ENCODE peak calls at places on chromosomes 5 and 9, in six cellular contexts. N, R, U, O, L and D are unnamed samples.
A peak's percentile ranks its signal among the peaks of the same experiment; 100 is the strongest.

GRCh38 chr9:136776947-136777346 is 12.6 kb upstream of the LCN15 start:
- DNase-seq in N (no peak), R (no peak), U (no peak), O (no peak), L (no peak), D (no peak)

GRCh38 chr5:143435207-143435657 is 31.7 kb upstream of the NR3C1 start:
- DNase-seq in N (no peak), R (no peak), U (peak; percentile 70), O (no peak), L (peak; percentile 25), D (no peak)

GRCh38 chr5:32182463-32183081 is 8.5 kb upstream of the GOLPH3 start:
- DNase-seq in N (no peak), R (no peak), U (no peak), O (no peak), L (no peak), D (no peak)

GRCh38 chr5:137572042-137572695 is 73.0 kb upstream of the SPOCK1 start:
- DNase-seq in N (no peak), R (no peak), U (no peak), O (no peak), L (no peak), D (no peak)

GRCh38 chr5:83895860-83896259 is 175.2 kb upstream of the HAPLN1 start:
- DNase-seq in N (no peak), R (no peak), U (no peak), O (no peak), L (no peak), D (no peak)

GRCh38 chr9:85900504-85901201 is 40.3 kb upstream of the NAA35 start:
- DNase-seq in N (no peak), R (peak; percentile 63), U (peak; percentile 5), O (peak; percentile 45), L (no peak), D (peak; percentile 34)

GRCh38 chr5:168106008-168106761 is 185.3 kb upstream of the WWC1 start:
- DNase-seq in N (no peak), R (no peak), U (no peak), O (no peak), L (no peak), D (peak; percentile 70)

GRCh38 chr9:113520109-113520642 is 56.6 kb downstream of the RGS3 start:
- DNase-seq in N (no peak), R (no peak), U (no peak), O (no peak), L (no peak), D (no peak)

GRCh38 chr9:127519301-127520166 is 68.2 kb downstream of the LRSAM1 start:
- DNase-seq in N (peak; percentile 68), R (no peak), U (no peak), O (no peak), L (no peak), D (peak; percentile 41)

GRCh38 chr9:137064027-137064879 is 6.1 kb downstream of the SAPCD2 start:
- DNase-seq in N (peak; percentile 87), R (peak; percentile 83), U (no peak), O (peak; percentile 72), L (peak; percentile 60), D (peak; percentile 68)

GRCh38 chr9:71878327-71879274 is 32.4 kb downstream of the ABHD17B start:
- DNase-seq in N (no peak), R (no peak), U (no peak), O (no peak), L (no peak), D (no peak)

GRCh38 chr9:121717141-121717749 is 65.8 kb downstream of the DAB2IP start:
- DNase-seq in N (no peak), R (no peak), U (no peak), O (no peak), L (no peak), D (no peak)

GRCh38 chr9:116015855-116016254 is 137.7 kb upstream of the PAPPA start:
- DNase-seq in N (no peak), R (no peak), U (no peak), O (no peak), L (no peak), D (no peak)

GRCh38 chr5:176810084-176810597 is at the start of gene UNC5A:
- DNase-seq in N (no peak), R (peak; percentile 91), U (no peak), O (peak; percentile 88), L (peak; percentile 27), D (peak; percentile 78)

GRCh38 chr9:136848393-136849037 is 694 bp upstream of the PHPT1 start:
- DNase-seq in N (peak; percentile 77), R (peak; percentile 60), U (no peak), O (peak; percentile 87), L (no peak), D (peak; percentile 78)

GRCh38 chr9:115730396-115730795 is 423.2 kb upstream of the PAPPA start:
- DNase-seq in N (no peak), R (no peak), U (no peak), O (no peak), L (no peak), D (no peak)

GRCh38 chr9:134403682-134404301 is 77.5 kb downstream of the RXRA start:
- DNase-seq in N (peak; percentile 81), R (no peak), U (peak; percentile 58), O (no peak), L (no peak), D (no peak)

GRCh38 chr9:33137271-33137670 is 29.9 kb downstream of the B4GALT1 start:
- DNase-seq in N (no peak), R (no peak), U (no peak), O (no peak), L (no peak), D (no peak)

GRCh38 chr5:7391215-7391614 is 4.7 kb upstream of the ADCY2 start:
- DNase-seq in N (no peak), R (no peak), U (no peak), O (peak; percentile 54), L (no peak), D (peak; percentile 45)

GRCh38 chr5:136905571-136905970 is 540.2 kb upstream of the TRPC7 start:
- DNase-seq in N (no peak), R (no peak), U (no peak), O (no peak), L (no peak), D (no peak)

GRCh38 chr5:172616730-172617129 is 24.3 kb upstream of the NEURL1B start:
- DNase-seq in N (no peak), R (no peak), U (no peak), O (no peak), L (no peak), D (peak; percentile 80)

GRCh38 chr5:151810907-151811306 is 39.2 kb downstream of the G3BP1 start:
- DNase-seq in N (no peak), R (no peak), U (no peak), O (no peak), L (no peak), D (no peak)

GRCh38 chr9:105359899-105360298 is 87.9 kb upstream of the FSD1L start:
- DNase-seq in N (no peak), R (no peak), U (no peak), O (no peak), L (no peak), D (no peak)

GRCh38 chr5:168851902-168852321 is 272.7 kb upstream of the PANK3 start:
- DNase-seq in N (no peak), R (no peak), U (no peak), O (no peak), L (no peak), D (peak; percentile 96)

GRCh38 chr5:126499742-126500396 is 76.7 kb downstream of the GRAMD2B start:
- DNase-seq in N (no peak), R (peak; percentile 44), U (no peak), O (peak; percentile 71), L (peak; percentile 9), D (no peak)

GRCh38 chr9:7165350-7165937 is 407.7 kb downstream of the KDM4C start:
- DNase-seq in N (no peak), R (no peak), U (no peak), O (no peak), L (no peak), D (peak; percentile 87)

GRCh38 chr9:123081824-123082223 is 48.4 kb downstream of the GPR21 start:
- DNase-seq in N (no peak), R (peak; percentile 37), U (no peak), O (peak; percentile 54), L (peak; percentile 5), D (peak; percentile 77)

GRCh38 chr9:79617395-79617794 is 45.6 kb downstream of the TLE4 start:
- DNase-seq in N (no peak), R (no peak), U (peak; percentile 48), O (no peak), L (no peak), D (no peak)

GRCh38 chr5:139461698-139462097 is 845 bp downstream of the ECSCR start:
- DNase-seq in N (no peak), R (no peak), U (no peak), O (no peak), L (no peak), D (no peak)

GRCh38 chr5:175520321-175520720 is 42.0 kb downstream of the SFXN1 start:
- DNase-seq in N (no peak), R (no peak), U (no peak), O (no peak), L (no peak), D (no peak)

GRCh38 chr5:82174128-82174918 is 103.8 kb downstream of the RPS23 start:
- DNase-seq in N (peak; percentile 75), R (peak; percentile 69), U (peak; percentile 46), O (peak; percentile 77), L (peak; percentile 30), D (peak; percentile 65)

GRCh38 chr9:98429613-98430012 is 174.2 kb upstream of the TBC1D2 start:
- DNase-seq in N (no peak), R (no peak), U (peak; percentile 11), O (no peak), L (no peak), D (no peak)